ENCODE peak calls at places on chromosomes 7 and 10, in six cellular contexts. One of them, this sample, is unnamed.

GRCh38 chr10:61397175-61397986 is 55.8 kb downstream of the TMEM26 start:
- DNase-seq in AG10803: peak; percentile 67
- DNase-seq in EL: peak; percentile 13
- DNase-seq in HS-27A: no peak
- DNase-seq in foreskin fibroblast: no peak
- DNase-seq in NCI-H1694 treated with DMSO at 0.1 percent for 48 hours: no peak
- DNase-seq in this sample: no peak

GRCh38 chr10:112475565-112476233 is 28.7 kb downstream of the VTI1A start:
- DNase-seq in AG10803: peak; percentile 39
- DNase-seq in EL: peak; percentile 19
- DNase-seq in HS-27A: no peak
- DNase-seq in foreskin fibroblast: peak; percentile 4
- DNase-seq in NCI-H1694 treated with DMSO at 0.1 percent for 48 hours: peak; percentile 5
- DNase-seq in this sample: peak; percentile 24

GRCh38 chr10:104020020-104020419 is 53.1 kb downstream of the SLK start:
- DNase-seq in AG10803: no peak
- DNase-seq in EL: no peak
- DNase-seq in HS-27A: no peak
- DNase-seq in foreskin fibroblast: no peak
- DNase-seq in NCI-H1694 treated with DMSO at 0.1 percent for 48 hours: no peak
- DNase-seq in this sample: peak; percentile 43

GRCh38 chr7:24718977-24719491 is 38.2 kb downstream of the GSDME start:
- DNase-seq in AG10803: no peak
- DNase-seq in EL: no peak
- DNase-seq in HS-27A: no peak
- DNase-seq in foreskin fibroblast: no peak
- DNase-seq in NCI-H1694 treated with DMSO at 0.1 percent for 48 hours: no peak
- DNase-seq in this sample: no peak

GRCh38 chr7:114874170-114874569 is 47.7 kb upstream of the MDFIC start:
- DNase-seq in AG10803: no peak
- DNase-seq in EL: no peak
- DNase-seq in HS-27A: no peak
- DNase-seq in foreskin fibroblast: no peak
- DNase-seq in NCI-H1694 treated with DMSO at 0.1 percent for 48 hours: no peak
- DNase-seq in this sample: no peak

GRCh38 chr10:58173391-58173790 is 94.3 kb downstream of the IPMK start:
- DNase-seq in AG10803: no peak
- DNase-seq in EL: no peak
- DNase-seq in HS-27A: no peak
- DNase-seq in foreskin fibroblast: no peak
- DNase-seq in NCI-H1694 treated with DMSO at 0.1 percent for 48 hours: no peak
- DNase-seq in this sample: no peak

GRCh38 chr7:121286742-121287699 is 41.8 kb upstream of the WNT16 start:
- DNase-seq in AG10803: no peak
- DNase-seq in EL: peak; percentile 35
- DNase-seq in HS-27A: no peak
- DNase-seq in foreskin fibroblast: no peak
- DNase-seq in NCI-H1694 treated with DMSO at 0.1 percent for 48 hours: no peak
- DNase-seq in this sample: peak; percentile 58

GRCh38 chr7:159152816-159153215 is 8.1 kb upstream of the VIPR2 start:
- DNase-seq in AG10803: no peak
- DNase-seq in EL: no peak
- DNase-seq in HS-27A: no peak
- DNase-seq in foreskin fibroblast: no peak
- DNase-seq in NCI-H1694 treated with DMSO at 0.1 percent for 48 hours: no peak
- DNase-seq in this sample: no peak

GRCh38 chr7:37480026-37480425 is 31.4 kb upstream of the ELMO1 start:
- DNase-seq in AG10803: no peak
- DNase-seq in EL: no peak
- DNase-seq in HS-27A: no peak
- DNase-seq in foreskin fibroblast: no peak
- DNase-seq in NCI-H1694 treated with DMSO at 0.1 percent for 48 hours: no peak
- DNase-seq in this sample: no peak

GRCh38 chr10:125101581-125101980 is 58.8 kb downstream of the CTBP2 start:
- DNase-seq in AG10803: no peak
- DNase-seq in EL: no peak
- DNase-seq in HS-27A: no peak
- DNase-seq in foreskin fibroblast: no peak
- DNase-seq in NCI-H1694 treated with DMSO at 0.1 percent for 48 hours: no peak
- DNase-seq in this sample: no peak

GRCh38 chr7:30925913-30926312 is 14.3 kb downstream of the AQP1 start:
- DNase-seq in AG10803: no peak
- DNase-seq in EL: no peak
- DNase-seq in HS-27A: no peak
- DNase-seq in foreskin fibroblast: no peak
- DNase-seq in NCI-H1694 treated with DMSO at 0.1 percent for 48 hours: no peak
- DNase-seq in this sample: no peak

GRCh38 chr7:138726288-138726687 is 25.1 kb upstream of the SVOPL start:
- DNase-seq in AG10803: no peak
- DNase-seq in EL: no peak
- DNase-seq in HS-27A: no peak
- DNase-seq in foreskin fibroblast: no peak
- DNase-seq in NCI-H1694 treated with DMSO at 0.1 percent for 48 hours: no peak
- DNase-seq in this sample: no peak

GRCh38 chr10:102669206-102670064 is 25.2 kb downstream of the TRIM8 start:
- DNase-seq in AG10803: peak; percentile 54
- DNase-seq in EL: peak; percentile 68
- DNase-seq in HS-27A: no peak
- DNase-seq in foreskin fibroblast: peak; percentile 58
- DNase-seq in NCI-H1694 treated with DMSO at 0.1 percent for 48 hours: peak; percentile 34
- DNase-seq in this sample: peak; percentile 58

GRCh38 chr10:114821915-114822770 is 563 bp downstream of the FHIP2A start:
- DNase-seq in AG10803: peak; percentile 49
- DNase-seq in EL: no peak
- DNase-seq in HS-27A: no peak
- DNase-seq in foreskin fibroblast: no peak
- DNase-seq in NCI-H1694 treated with DMSO at 0.1 percent for 48 hours: no peak
- DNase-seq in this sample: no peak

GRCh38 chr7:99340659-99341058 is 15.0 kb downstream of the ARPC1A start:
- DNase-seq in AG10803: no peak
- DNase-seq in EL: peak; percentile 23
- DNase-seq in HS-27A: no peak
- DNase-seq in foreskin fibroblast: no peak
- DNase-seq in NCI-H1694 treated with DMSO at 0.1 percent for 48 hours: no peak
- DNase-seq in this sample: peak; percentile 26

GRCh38 chr7:79781716-79782115 is 328.2 kb upstream of the MAGI2 start:
- DNase-seq in AG10803: no peak
- DNase-seq in EL: no peak
- DNase-seq in HS-27A: no peak
- DNase-seq in foreskin fibroblast: no peak
- DNase-seq in NCI-H1694 treated with DMSO at 0.1 percent for 48 hours: no peak
- DNase-seq in this sample: no peak

GRCh38 chr10:133438711-133439273 is 14.4 kb upstream of the SPRN start:
- DNase-seq in AG10803: no peak
- DNase-seq in EL: peak; percentile 32
- DNase-seq in HS-27A: no peak
- DNase-seq in foreskin fibroblast: no peak
- DNase-seq in NCI-H1694 treated with DMSO at 0.1 percent for 48 hours: no peak
- DNase-seq in this sample: peak; percentile 38

GRCh38 chr7:135512135-135512887 is 2.4 kb upstream of the CNOT4 start:
- DNase-seq in AG10803: peak; percentile 60
- DNase-seq in EL: peak; percentile 49
- DNase-seq in HS-27A: no peak
- DNase-seq in foreskin fibroblast: no peak
- DNase-seq in NCI-H1694 treated with DMSO at 0.1 percent for 48 hours: peak; percentile 74
- DNase-seq in this sample: peak; percentile 61

GRCh38 chr7:137850586-137850985 is 3.8 kb upstream of the DGKI start:
- DNase-seq in AG10803: no peak
- DNase-seq in EL: peak; percentile 59
- DNase-seq in HS-27A: no peak
- DNase-seq in foreskin fibroblast: peak; percentile 41
- DNase-seq in NCI-H1694 treated with DMSO at 0.1 percent for 48 hours: no peak
- DNase-seq in this sample: peak; percentile 57